ENCODE peak calls at places on chromosome 11, in nine cellular contexts. One of them, this sample, is unnamed.

GRCh38 chr11:75402002-75402773 is 2.9 kb downstream of the RPS3 start:
- DNase-seq in GM12865: no peak
- DNase-seq in natural killer cell: no peak
- DNase-seq in Caco-2: no peak
- DNase-seq in lower lobe of right lung: no peak
- DNase-seq in H9: no peak
- DNase-seq in ovary: no peak
- DNase-seq in AG09319: no peak
- DNase-seq in neural crest cell: no peak
- DNase-seq in this sample: no peak

GRCh38 chr11:65166893-65167292 is 3.1 kb upstream of the SPDYC start:
- DNase-seq in neural crest cell: no peak
- DNase-seq in H9: no peak
- DNase-seq in ovary: no peak
- DNase-seq in AG09319: no peak
- DNase-seq in Caco-2: no peak
- DNase-seq in GM12865: no peak
- DNase-seq in lower lobe of right lung: no peak
- DNase-seq in natural killer cell: no peak
- DNase-seq in this sample: no peak

GRCh38 chr11:74611369-74611861 is 19.0 kb downstream of the POLD3 start:
- DNase-seq in neural crest cell: no peak
- DNase-seq in natural killer cell: no peak
- DNase-seq in H9: no peak
- DNase-seq in AG09319: peak
- DNase-seq in Caco-2: peak
- DNase-seq in lower lobe of right lung: no peak
- DNase-seq in GM12865: peak
- DNase-seq in ovary: no peak
- DNase-seq in this sample: no peak

GRCh38 chr11:126392638-126393023 is 37.1 kb downstream of the ST3GAL4 start:
- DNase-seq in natural killer cell: no peak
- DNase-seq in GM12865: no peak
- DNase-seq in H9: no peak
- DNase-seq in Caco-2: no peak
- DNase-seq in ovary: peak
- DNase-seq in lower lobe of right lung: no peak
- DNase-seq in AG09319: no peak
- DNase-seq in neural crest cell: no peak
- DNase-seq in this sample: no peak

GRCh38 chr11:97460091-97460490 is 1070.3 kb downstream of the JRKL start:
- DNase-seq in Caco-2: no peak
- DNase-seq in GM12865: no peak
- DNase-seq in natural killer cell: no peak
- DNase-seq in H9: no peak
- DNase-seq in AG09319: no peak
- DNase-seq in neural crest cell: no peak
- DNase-seq in lower lobe of right lung: no peak
- DNase-seq in ovary: no peak
- DNase-seq in this sample: no peak

GRCh38 chr11:6333112-6333511 is 12.8 kb upstream of the CAVIN3 start:
- DNase-seq in lower lobe of right lung: no peak
- DNase-seq in H9: no peak
- DNase-seq in natural killer cell: no peak
- DNase-seq in Caco-2: no peak
- DNase-seq in neural crest cell: no peak
- DNase-seq in ovary: no peak
- DNase-seq in GM12865: no peak
- DNase-seq in AG09319: peak
- DNase-seq in this sample: no peak

GRCh38 chr11:129376658-129377341 is 1.2 kb downstream of the BARX2 start:
- DNase-seq in ovary: no peak
- DNase-seq in AG09319: no peak
- DNase-seq in natural killer cell: no peak
- DNase-seq in GM12865: no peak
- DNase-seq in H9: no peak
- DNase-seq in Caco-2: no peak
- DNase-seq in lower lobe of right lung: no peak
- DNase-seq in neural crest cell: no peak
- DNase-seq in this sample: no peak

GRCh38 chr11:1481483-1481825 is 5.1 kb downstream of the MOB2 start:
- DNase-seq in ovary: no peak
- DNase-seq in natural killer cell: no peak
- DNase-seq in neural crest cell: no peak
- DNase-seq in H9: no peak
- DNase-seq in GM12865: no peak
- DNase-seq in lower lobe of right lung: peak
- DNase-seq in AG09319: no peak
- DNase-seq in Caco-2: no peak
- DNase-seq in this sample: no peak

GRCh38 chr11:120108154-120108784 is 29.6 kb downstream of the TRIM29 start:
- DNase-seq in natural killer cell: peak
- DNase-seq in GM12865: peak
- DNase-seq in H9: peak
- DNase-seq in ovary: peak
- DNase-seq in AG09319: no peak
- DNase-seq in Caco-2: peak
- DNase-seq in lower lobe of right lung: peak
- DNase-seq in neural crest cell: peak
- DNase-seq in this sample: peak

GRCh38 chr11:6197466-6198200 is 1.4 kb upstream of the OR52W1 start:
- DNase-seq in lower lobe of right lung: no peak
- DNase-seq in H9: no peak
- DNase-seq in neural crest cell: no peak
- DNase-seq in ovary: no peak
- DNase-seq in Caco-2: no peak
- DNase-seq in GM12865: no peak
- DNase-seq in AG09319: no peak
- DNase-seq in natural killer cell: no peak
- DNase-seq in this sample: no peak

GRCh38 chr11:117604349-117604995 is 192.5 kb downstream of the DSCAML1 start:
- DNase-seq in lower lobe of right lung: no peak
- DNase-seq in Caco-2: no peak
- DNase-seq in natural killer cell: no peak
- DNase-seq in neural crest cell: no peak
- DNase-seq in GM12865: no peak
- DNase-seq in AG09319: no peak
- DNase-seq in ovary: no peak
- DNase-seq in H9: no peak
- DNase-seq in this sample: no peak

GRCh38 chr11:288328-289144 is at the start of gene PGGHG:
- DNase-seq in Caco-2: peak
- DNase-seq in natural killer cell: peak
- DNase-seq in GM12865: peak
- DNase-seq in ovary: peak
- DNase-seq in neural crest cell: peak
- DNase-seq in AG09319: no peak
- DNase-seq in H9: peak
- DNase-seq in lower lobe of right lung: peak
- DNase-seq in this sample: peak

GRCh38 chr11:113694390-113694789 is 11.7 kb downstream of the TMPRSS5 start:
- DNase-seq in ovary: no peak
- DNase-seq in GM12865: no peak
- DNase-seq in AG09319: no peak
- DNase-seq in H9: no peak
- DNase-seq in Caco-2: no peak
- DNase-seq in neural crest cell: no peak
- DNase-seq in lower lobe of right lung: no peak
- DNase-seq in natural killer cell: no peak
- DNase-seq in this sample: no peak

GRCh38 chr11:113689711-113690618 is 16.1 kb downstream of the TMPRSS5 start:
- DNase-seq in ovary: no peak
- DNase-seq in AG09319: no peak
- DNase-seq in natural killer cell: no peak
- DNase-seq in H9: no peak
- DNase-seq in lower lobe of right lung: no peak
- DNase-seq in GM12865: no peak
- DNase-seq in Caco-2: no peak
- DNase-seq in neural crest cell: no peak
- DNase-seq in this sample: no peak

GRCh38 chr11:113695207-113695606 is 10.9 kb downstream of the TMPRSS5 start:
- DNase-seq in Caco-2: no peak
- DNase-seq in natural killer cell: no peak
- DNase-seq in ovary: no peak
- DNase-seq in neural crest cell: no peak
- DNase-seq in GM12865: no peak
- DNase-seq in lower lobe of right lung: no peak
- DNase-seq in AG09319: no peak
- DNase-seq in H9: no peak
- DNase-seq in this sample: no peak

GRCh38 chr11:113693030-113693429 is 13.1 kb downstream of the TMPRSS5 start:
- DNase-seq in lower lobe of right lung: no peak
- DNase-seq in ovary: no peak
- DNase-seq in H9: no peak
- DNase-seq in neural crest cell: no peak
- DNase-seq in Caco-2: no peak
- DNase-seq in GM12865: no peak
- DNase-seq in AG09319: no peak
- DNase-seq in natural killer cell: no peak
- DNase-seq in this sample: no peak

GRCh38 chr11:113690619-113691569 is 15.2 kb downstream of the TMPRSS5 start:
- DNase-seq in neural crest cell: peak
- DNase-seq in H9: peak
- DNase-seq in GM12865: peak
- DNase-seq in natural killer cell: no peak
- DNase-seq in AG09319: no peak
- DNase-seq in lower lobe of right lung: peak
- DNase-seq in ovary: no peak
- DNase-seq in Caco-2: peak
- DNase-seq in this sample: no peak
- TF ChIP-seq CTCF in neural crest cell: peak
- TF ChIP-seq CTCF in H9: peak
- TF ChIP-seq CTCF in GM12865: peak
- TF ChIP-seq CTCF in natural killer cell: no peak
- TF ChIP-seq CTCF in AG09319: peak
- TF ChIP-seq CTCF in lower lobe of right lung: peak
- TF ChIP-seq CTCF in ovary: no peak
- TF ChIP-seq CTCF in Caco-2: peak
- TF ChIP-seq CTCF in this sample: peak

DNA sequence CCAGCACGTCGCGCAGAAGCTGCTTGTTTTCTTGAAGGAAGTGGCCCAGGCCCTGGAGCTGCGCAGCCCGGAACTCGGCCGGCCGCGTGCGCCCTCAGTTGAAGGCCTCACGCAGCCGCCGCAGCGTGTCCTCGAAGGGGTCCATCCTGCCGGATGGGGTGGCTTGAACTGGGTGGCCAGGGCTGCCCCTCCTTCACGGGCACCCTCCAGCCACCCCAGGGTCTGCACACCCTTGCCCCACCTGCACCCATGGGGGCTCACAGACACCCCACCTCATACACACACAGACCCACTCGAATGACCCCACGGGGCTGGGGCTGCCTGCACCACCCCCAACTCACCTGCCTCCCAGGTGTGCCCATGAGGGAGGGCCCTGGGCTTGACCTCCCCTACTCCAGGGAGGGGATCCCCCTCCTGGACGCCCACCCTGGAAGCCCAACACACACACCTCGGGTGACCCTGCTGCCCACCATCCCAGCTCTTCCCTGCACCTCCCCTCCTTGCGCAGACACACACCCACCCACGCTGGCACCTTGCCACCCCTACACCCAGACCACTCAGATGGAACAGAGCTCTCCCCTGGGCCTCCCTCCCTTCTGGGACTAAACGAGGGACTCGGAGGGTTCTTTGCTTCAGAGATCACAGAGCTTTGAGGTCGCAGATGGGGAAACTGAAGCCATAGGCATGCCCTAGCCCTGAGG is 6.8 kb downstream of the ALDH3B2 start:
- DNase-seq in neural crest cell: no peak
- DNase-seq in AG09319: no peak
- DNase-seq in GM12865: peak
- DNase-seq in H9: no peak
- DNase-seq in Caco-2: no peak
- DNase-seq in natural killer cell: no peak
- DNase-seq in ovary: no peak
- DNase-seq in lower lobe of right lung: no peak
- DNase-seq in this sample: no peak
- TF ChIP-seq CTCF in neural crest cell: no peak
- TF ChIP-seq CTCF in AG09319: no peak
- TF ChIP-seq CTCF in GM12865: no peak
- TF ChIP-seq CTCF in H9: no peak
- TF ChIP-seq CTCF in Caco-2: no peak
- TF ChIP-seq CTCF in natural killer cell: no peak
- TF ChIP-seq CTCF in ovary: no peak
- TF ChIP-seq CTCF in lower lobe of right lung: no peak
- TF ChIP-seq CTCF in this sample: no peak

GRCh38 chr11:67691149-67691548 is 16.7 kb upstream of the ALDH3B2 start:
- DNase-seq in ovary: no peak
- DNase-seq in neural crest cell: no peak
- DNase-seq in lower lobe of right lung: no peak
- DNase-seq in natural killer cell: no peak
- DNase-seq in Caco-2: no peak
- DNase-seq in AG09319: no peak
- DNase-seq in H9: no peak
- DNase-seq in GM12865: no peak
- DNase-seq in this sample: no peak
- TF ChIP-seq CTCF in ovary: no peak
- TF ChIP-seq CTCF in neural crest cell: peak
- TF ChIP-seq CTCF in lower lobe of right lung: no peak
- TF ChIP-seq CTCF in natural killer cell: no peak
- TF ChIP-seq CTCF in Caco-2: peak
- TF ChIP-seq CTCF in AG09319: no peak
- TF ChIP-seq CTCF in H9: no peak
- TF ChIP-seq CTCF in GM12865: no peak
- TF ChIP-seq CTCF in this sample: peak

DNA sequence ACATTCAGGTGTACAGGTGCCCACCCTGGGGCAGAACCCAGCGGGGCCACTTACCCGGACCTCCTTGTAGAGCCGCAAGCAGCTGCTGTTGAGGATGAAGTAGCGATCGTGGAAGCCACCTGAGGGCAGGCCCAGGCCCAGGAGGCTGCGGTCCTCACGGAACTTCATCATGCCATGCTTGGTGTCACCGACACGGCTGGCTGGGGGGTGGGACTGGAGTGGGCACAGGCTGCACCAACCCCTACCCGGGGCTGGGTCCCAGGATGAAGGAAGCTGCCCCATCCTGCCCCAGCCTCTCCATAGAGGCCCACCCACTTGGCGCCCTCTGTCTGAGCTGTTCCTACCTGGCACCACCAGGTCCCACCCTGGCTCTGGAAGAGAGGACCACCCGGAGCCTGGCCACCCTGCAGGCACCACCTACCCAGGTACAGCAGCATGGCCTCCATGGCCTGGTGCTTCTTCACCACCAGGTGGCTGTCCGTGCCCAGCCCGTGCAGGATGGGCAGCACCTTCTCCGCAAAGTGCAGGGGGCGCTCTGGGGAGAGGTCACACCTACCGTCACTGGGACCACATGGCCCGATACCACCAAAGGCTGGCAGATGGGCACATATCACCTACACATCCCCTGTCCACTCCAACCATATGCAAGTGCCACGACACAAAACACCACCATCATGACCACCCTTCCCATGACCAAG is 19.2 kb upstream of the PDE2A start:
- DNase-seq in H9: no peak
- DNase-seq in natural killer cell: no peak
- DNase-seq in ovary: no peak
- DNase-seq in AG09319: no peak
- DNase-seq in lower lobe of right lung: no peak
- DNase-seq in GM12865: no peak
- DNase-seq in neural crest cell: no peak
- DNase-seq in Caco-2: no peak
- DNase-seq in this sample: no peak
- TF ChIP-seq CTCF in H9: peak
- TF ChIP-seq CTCF in natural killer cell: no peak
- TF ChIP-seq CTCF in ovary: no peak
- TF ChIP-seq CTCF in AG09319: no peak
- TF ChIP-seq CTCF in lower lobe of right lung: no peak
- TF ChIP-seq CTCF in GM12865: no peak
- TF ChIP-seq CTCF in neural crest cell: peak
- TF ChIP-seq CTCF in Caco-2: peak
- TF ChIP-seq CTCF in this sample: no peak

This sample was measured in type B pancreatic cell.